ENCODE peak calls at places on chromosomes 2 and 18, in six cellular contexts. Z, Y, O, G, H and L are unnamed samples. For H3K9me3, the result is how much of the 10 kb centered on the place peaks cover.

GRCh38 chr2:239050252-239050649 is 202.4 kb downstream of the TWIST2 start:
- DNase-seq in Z (no peak), Y (no peak), O (no peak), G (no peak), H (no peak), L (no peak)

GRCh38 chr2:148876190-148876588 is 1.2 kb downstream of the KIF5C start:
- DNase-seq in Z (no peak), Y (no peak), O (no peak), G (no peak), H (peak), L (no peak)

GRCh38 chr2:23602113-23602512 is 217.1 kb downstream of the KLHL29 start:
- DNase-seq in Z (no peak), Y (no peak), O (peak), G (no peak), H (no peak), L (no peak)

GRCh38 chr2:188776634-188777033 is 197.5 kb upstream of the COL3A1 start:
- DNase-seq in Z (no peak), Y (no peak), O (no peak), G (no peak), H (no peak), L (no peak)

GRCh38 chr2:71720283-71720560 is 266.9 kb downstream of the DYSF start:
- DNase-seq in Z (no peak), Y (no peak), O (no peak), G (no peak), H (no peak), L (no peak)

GRCh38 chr2:166088634-166089033 is 39.2 kb downstream of the SCN1A start:
- DNase-seq in Z (peak), Y (no peak), O (no peak), G (no peak), H (no peak), L (no peak)

GRCh38 chr18:9595197-9595596 is 19.2 kb downstream of the PPP4R1 start:
- DNase-seq in Z (peak), Y (no peak), O (no peak), G (no peak), H (no peak), L (no peak)

GRCh38 chr2:160294339-160294803 is 94.3 kb upstream of the ITGB6 start:
- DNase-seq in Z (peak), Y (peak), O (no peak), G (no peak), H (no peak), L (no peak)

GRCh38 chr18:9117980-9118841 is 15.7 kb downstream of the NDUFV2 start:
- DNase-seq in Z (peak), Y (no peak), O (no peak), G (no peak), H (no peak), L (no peak)

GRCh38 chr2:47490406-47490805 is 87.5 kb downstream of the MSH2 start:
- DNase-seq in Z (no peak), Y (no peak), O (no peak), G (no peak), H (no peak), L (no peak)

GRCh38 chr2:105697781-105698449 is 46.8 kb upstream of the NCK2 start:
- DNase-seq in Z (no peak), Y (peak), O (no peak), G (no peak), H (peak), L (no peak)

GRCh38 chr2:5319493-5319892 is 372.7 kb upstream of the SOX11 start:
- DNase-seq in Z (no peak), Y (no peak), O (no peak), G (no peak), H (no peak), L (no peak)

GRCh38 chr2:232419245-232420072 is 12.8 kb downstream of the ALPG start:
- DNase-seq in Z (no peak), Y (no peak), O (no peak), G (no peak), H (peak), L (no peak)

GRCh38 chr2:104388296-104388695 is 465.6 kb upstream of the POU3F3 start:
- DNase-seq in Z (no peak), Y (no peak), O (no peak), G (no peak), H (no peak), L (no peak)

GRCh38 chr2:177998996-177999395 is 73.6 kb downstream of the PDE11A start:
- DNase-seq in Z (no peak), Y (no peak), O (no peak), G (no peak), H (no peak), L (no peak)

GRCh38 chr2:43034242-43034619 is 192.2 kb downstream of the ZFP36L2 start:
- DNase-seq in Z (no peak), Y (peak), O (no peak), G (no peak), H (no peak), L (no peak)

GRCh38 chr18:54215069-54215468 is 9.4 kb downstream of the MBD2 start:
- DNase-seq in Z (no peak), Y (no peak), O (no peak), G (no peak), H (no peak), L (no peak)

GRCh38 chr2:174180165-174180724 is 68.1 kb downstream of the OLA1 start:
- DNase-seq in Z (peak), Y (no peak), O (no peak), G (no peak), H (no peak), L (no peak)

GRCh38 chr2:65957886-65958285 is 477.0 kb upstream of the MEIS1 start:
- DNase-seq in Z (no peak), Y (no peak), O (no peak), G (no peak), H (no peak), L (no peak)

GRCh38 chr2:219459460-219460311 is 25.0 kb downstream of the SPEG start:
- DNase-seq in Z (peak), Y (peak), O (no peak), G (peak), H (peak), L (peak)

GRCh38 chr2:46460991-46461715 is 18.2 kb upstream of the TMEM247 start:
- DNase-seq in Z (peak), Y (peak), O (peak), G (peak), H (peak), L (peak)
- H3K27ac ChIP-seq in Z (no peak), Y (peak), O (no peak), G (no peak), H (no peak), L (no peak)

GRCh38 chr18:3332376-3332775 is 70.4 kb downstream of the MYL12B start:
- DNase-seq in Z (no peak), Y (no peak), O (no peak), G (no peak), H (no peak), L (no peak)

GRCh38 chr18:3329471-3329870 is 67.5 kb downstream of the MYL12B start:
- DNase-seq in Z (no peak), Y (no peak), O (peak), G (no peak), H (no peak), L (no peak)

GRCh38 chr18:3328522-3328921 is 66.6 kb downstream of the MYL12B start:
- DNase-seq in Z (no peak), Y (no peak), O (no peak), G (no peak), H (no peak), L (no peak)

GRCh38 chr18:3330622-3331021 is 68.7 kb downstream of the MYL12B start:
- DNase-seq in Z (no peak), Y (no peak), O (no peak), G (no peak), H (no peak), L (no peak)

DNA sequence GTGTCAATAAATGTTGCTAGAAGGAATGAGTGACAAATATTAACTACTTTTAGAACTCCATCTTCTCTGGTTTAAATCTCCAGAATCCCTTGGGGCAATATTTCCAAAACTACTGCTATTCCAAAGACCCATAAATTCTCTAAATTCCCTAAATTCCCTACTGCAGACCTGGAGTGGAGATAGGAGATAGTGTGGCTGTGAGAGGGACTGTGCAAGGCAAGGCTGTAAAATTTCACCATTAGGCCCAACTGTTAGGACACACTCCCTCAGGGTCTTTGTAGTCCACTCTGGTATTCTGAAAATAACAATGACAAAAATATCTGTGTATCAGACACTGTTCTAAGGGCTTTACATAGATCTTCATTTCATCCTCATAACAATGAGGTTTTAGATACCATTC is 67.9 kb downstream of the MYL12B start:
- DNase-seq in Z (no peak), Y (no peak), O (no peak), G (no peak), H (no peak), L (no peak)
- H3K9me3 ChIP-seq in Z (under half), Y (under half), O (under half), G (under half), H (under half), L (under half)

DNA sequence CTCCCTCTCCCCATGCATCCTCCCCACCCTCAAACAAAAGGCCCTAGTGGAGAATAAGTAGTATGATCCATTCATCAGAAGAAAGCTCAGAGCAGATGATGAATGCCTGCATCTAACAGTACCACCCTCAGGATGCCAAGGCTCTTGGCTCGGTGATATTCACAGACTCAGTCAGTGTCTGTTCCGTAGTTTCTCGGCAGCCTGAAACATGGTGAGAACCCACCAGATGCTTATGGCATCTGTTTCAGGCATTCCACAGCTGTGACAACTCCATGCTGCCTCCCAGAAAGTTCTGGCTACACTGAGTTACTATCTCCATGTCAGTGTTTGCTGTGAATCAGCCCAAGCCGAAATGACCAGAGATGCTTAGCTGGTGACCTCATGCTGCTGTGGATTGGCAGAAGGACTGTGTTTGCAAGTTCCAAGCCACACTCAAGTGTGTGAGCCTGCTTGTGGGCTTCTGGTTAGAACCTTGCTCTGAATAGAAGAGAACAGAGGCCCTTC is 83.9 kb downstream of the WDSUB1 start:
- DNase-seq in Z (no peak), Y (no peak), O (no peak), G (no peak), H (no peak), L (no peak)
- TF ChIP-seq CTCF in Z (no peak), Y (no peak), O (no peak), G (no peak), H (no peak), L (no peak)

GRCh38 chr2:191581003-191581402 is 96.9 kb upstream of the NABP1 start:
- DNase-seq in Z (no peak), Y (no peak), O (no peak), G (no peak), H (no peak), L (no peak)
- H3K27ac ChIP-seq in Z (no peak), Y (no peak), O (peak), G (no peak), H (no peak), L (no peak)

DNA sequence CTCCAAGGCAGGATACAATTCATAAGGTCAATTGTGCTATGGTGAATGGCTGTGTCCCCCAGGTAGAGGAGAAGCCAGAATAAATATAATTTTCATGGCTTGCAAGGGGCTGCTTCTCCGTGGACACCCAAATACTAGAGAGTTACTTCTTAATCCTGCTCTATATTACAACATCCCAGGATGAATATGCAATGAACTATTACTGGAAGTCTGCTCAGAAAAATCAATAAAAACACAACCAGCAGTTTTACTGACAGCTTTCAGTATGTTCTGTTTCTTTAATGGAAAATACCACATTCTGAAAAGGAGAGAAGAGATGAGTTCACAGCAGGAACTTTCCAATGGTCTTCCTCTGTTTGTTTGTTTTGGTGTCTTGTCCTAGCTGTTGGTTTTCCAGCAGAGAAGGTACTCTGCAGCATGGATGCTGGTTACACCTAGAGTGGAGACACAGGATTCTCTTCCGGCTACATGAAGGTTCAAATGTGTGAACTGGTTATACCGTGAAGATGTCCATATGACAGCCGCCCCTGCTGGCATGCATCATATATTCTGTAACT is 213.0 kb downstream of the PID1 start:
- DNase-seq in Z (no peak), Y (no peak), O (no peak), G (no peak), H (no peak), L (no peak)
- H3K9me3 ChIP-seq in Z (under half), Y (under half), O (under half), G (under half), H (under half), L (under half)

GRCh38 chr2:194079989-194080388 is 1577.0 kb upstream of the SLC39A10 start:
- DNase-seq in Z (no peak), Y (no peak), O (no peak), G (no peak), H (no peak), L (no peak)
- TF ChIP-seq CTCF in Z (no peak), Y (no peak), O (no peak), G (no peak), H (no peak), L (no peak)

DNA sequence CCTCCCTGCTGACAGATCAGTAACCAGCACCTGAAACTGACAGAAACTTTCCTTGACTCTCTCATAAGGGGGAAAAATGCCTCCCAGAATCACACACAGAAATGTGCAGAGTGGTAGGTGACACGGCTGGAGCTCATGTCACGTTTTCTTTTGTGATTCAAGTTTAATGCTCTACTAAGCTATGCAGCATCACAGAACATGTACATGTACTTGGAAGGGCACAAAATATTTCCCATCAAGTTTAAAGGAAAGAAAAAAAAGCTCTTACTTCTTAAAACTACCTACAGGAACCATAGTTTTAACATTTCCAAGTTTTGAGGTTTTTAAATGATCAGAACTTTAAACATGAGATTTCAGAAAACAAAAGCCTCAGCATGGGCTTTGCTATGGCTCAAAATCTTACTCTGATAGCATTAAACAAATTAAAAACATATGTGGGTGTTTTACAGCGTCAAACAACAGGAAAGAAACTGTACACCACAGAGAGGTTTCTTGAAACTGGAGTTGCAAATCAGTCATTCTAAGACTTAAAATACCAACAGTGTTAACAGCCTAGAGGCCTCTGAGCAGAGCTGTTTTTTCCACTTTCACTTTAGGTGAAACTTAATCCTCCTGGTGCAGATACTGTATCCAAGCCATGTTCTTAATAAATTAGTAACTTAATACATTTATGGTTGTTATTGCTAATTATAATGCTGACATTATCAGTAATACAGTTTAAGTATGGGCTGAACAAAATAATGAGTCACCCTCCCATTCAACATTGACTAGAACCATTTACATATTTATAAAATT is 30.1 kb downstream of the MBP start:
- DNase-seq in Z (peak), Y (no peak), O (peak), G (no peak), H (no peak), L (no peak)
- H3K27ac ChIP-seq in Z (peak), Y (peak), O (peak), G (peak), H (no peak), L (peak)

DNA sequence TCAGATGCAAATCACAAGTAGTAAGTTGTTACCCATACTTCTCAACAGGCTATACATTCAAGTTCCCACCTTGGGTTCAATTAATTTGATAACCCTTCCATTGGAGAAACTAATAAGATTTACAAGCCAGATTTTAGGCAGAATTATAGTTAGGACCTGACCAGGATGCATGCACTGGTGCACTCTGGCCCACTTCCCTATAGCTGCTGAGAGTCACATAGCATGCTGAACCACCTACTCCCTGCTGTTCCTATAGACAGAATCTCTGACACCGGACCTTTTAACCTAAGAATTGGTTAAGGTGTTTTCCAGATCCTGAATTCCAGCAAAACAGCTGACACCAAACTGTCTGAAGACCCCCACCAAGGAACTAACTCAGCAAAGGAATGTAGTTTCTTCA is 26.2 kb downstream of the FAM210A start:
- DNase-seq in Z (no peak), Y (no peak), O (no peak), G (no peak), H (no peak), L (no peak)
- H3K9me3 ChIP-seq in Z (under half), Y (under half), O (under half), G (under half), H (under half), L (under half)